ENCODE peak calls at places on chromosome 2, in nine cellular contexts. E, Z, L, W, O, C, Q, J and N are unnamed samples. For H3K4me1, the result is how much of the 10 kb centered on the place peaks cover.

GRCh38 chr2:58553937-58554336 is 312.8 kb upstream of the FANCL start:
- DNase-seq in E (no peak), Z (peak), L (no peak), W (no peak), O (no peak), C (no peak), Q (no peak), J (peak), N (no peak)

GRCh38 chr2:36456227-36456788 is 100.7 kb downstream of the CRIM1 start:
- DNase-seq in E (no peak), Z (no peak), L (peak), W (peak), O (peak), C (peak), Q (peak), J (peak), N (peak)

GRCh38 chr2:86383844-86384243 is 46.4 kb upstream of the REEP1 start:
- DNase-seq in E (no peak), Z (no peak), L (no peak), W (no peak), O (no peak), C (no peak), Q (no peak), J (peak), N (no peak)

GRCh38 chr2:193584001-193584400 is 1389.3 kb upstream of the TMEFF2 start:
- DNase-seq in E (no peak), Z (peak), L (no peak), W (no peak), O (no peak), C (no peak), Q (no peak), J (no peak), N (no peak)

GRCh38 chr2:175309799-175310198 is 128.3 kb upstream of the ATP5MC3 start:
- DNase-seq in E (no peak), Z (peak), L (no peak), W (no peak), O (no peak), C (no peak), Q (no peak), J (peak), N (no peak)

GRCh38 chr2:12717988-12718661 is 1.4 kb downstream of the TRIB2 start:
- DNase-seq in E (no peak), Z (peak), L (no peak), W (no peak), O (no peak), C (peak), Q (peak), J (peak), N (peak)

GRCh38 chr2:105361132-105361889 is 24.0 kb downstream of the C2orf49 start:
- DNase-seq in E (no peak), Z (no peak), L (no peak), W (no peak), O (no peak), C (no peak), Q (no peak), J (no peak), N (no peak)

GRCh38 chr2:217393585-217394032 is 533.7 kb upstream of the TNP1 start:
- DNase-seq in E (peak), Z (no peak), L (no peak), W (peak), O (peak), C (peak), Q (peak), J (peak), N (peak)

GRCh38 chr2:105712981-105713596 is 31.6 kb upstream of the NCK2 start:
- DNase-seq in E (no peak), Z (no peak), L (no peak), W (no peak), O (no peak), C (no peak), Q (no peak), J (peak), N (no peak)

GRCh38 chr2:177234267-177234666 is 21.7 kb downstream of the HNRNPA3 start:
- DNase-seq in E (no peak), Z (no peak), L (no peak), W (no peak), O (no peak), C (no peak), Q (no peak), J (no peak), N (no peak)

GRCh38 chr2:41781082-41781481 is 266.7 kb upstream of the PKDCC start:
- DNase-seq in E (no peak), Z (no peak), L (no peak), W (no peak), O (no peak), C (no peak), Q (no peak), J (no peak), N (peak)

GRCh38 chr2:206028101-206028500 is 57.9 kb downstream of the INO80D start:
- DNase-seq in E (no peak), Z (no peak), L (no peak), W (no peak), O (no peak), C (no peak), Q (no peak), J (no peak), N (no peak)

GRCh38 chr2:109467701-109468100 is 146.1 kb downstream of the SEPTIN10 start:
- DNase-seq in E (no peak), Z (no peak), L (peak), W (no peak), O (no peak), C (no peak), Q (no peak), J (no peak), N (peak)

DNA sequence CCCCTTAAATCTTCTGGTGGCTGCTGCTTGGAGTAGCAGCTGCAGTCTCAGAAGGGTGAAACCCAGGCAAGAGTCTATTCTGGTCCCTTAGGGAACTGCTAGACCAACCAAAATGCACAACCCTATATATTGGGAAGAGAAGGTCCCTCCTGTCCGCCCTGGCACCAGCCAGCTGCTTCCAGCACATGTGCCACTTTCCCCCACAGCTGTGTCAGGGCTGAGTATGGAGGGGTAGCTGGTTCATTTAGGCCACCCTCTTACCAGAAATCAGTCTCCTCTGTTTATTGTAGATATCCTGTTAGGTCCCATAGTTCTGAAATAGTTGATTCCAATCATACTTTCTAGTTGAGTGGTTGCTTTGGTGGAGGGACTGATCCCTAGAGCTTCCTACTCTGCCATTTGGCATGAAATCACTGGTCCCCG is 68.9 kb downstream of the BIRC6 start:
- DNase-seq in E (no peak), Z (peak), L (no peak), W (no peak), O (no peak), C (no peak), Q (no peak), J (peak), N (no peak)
- H3K4me1 ChIP-seq in E (under half), Z (under half), L (under half), W (under half), O (under half), C (under half), Q (under half), J (under half), N (under half)

GRCh38 chr2:133641942-133642341 is 73.7 kb upstream of the NCKAP5 start:
- DNase-seq in E (no peak), Z (no peak), L (no peak), W (no peak), O (no peak), C (no peak), Q (no peak), J (no peak), N (no peak)

GRCh38 chr2:133643822-133644221 is 75.6 kb upstream of the NCKAP5 start:
- DNase-seq in E (no peak), Z (no peak), L (no peak), W (no peak), O (no peak), C (no peak), Q (no peak), J (no peak), N (no peak)

GRCh38 chr2:133642831-133643230 is 74.6 kb upstream of the NCKAP5 start:
- DNase-seq in E (no peak), Z (no peak), L (no peak), W (no peak), O (no peak), C (no peak), Q (no peak), J (peak), N (no peak)

GRCh38 chr2:133640103-133640502 is 71.8 kb upstream of the NCKAP5 start:
- DNase-seq in E (no peak), Z (no peak), L (no peak), W (no peak), O (no peak), C (no peak), Q (no peak), J (no peak), N (no peak)

GRCh38 chr2:133641497-133641896 is 73.2 kb upstream of the NCKAP5 start:
- DNase-seq in E (peak), Z (peak), L (no peak), W (no peak), O (no peak), C (peak), Q (peak), J (peak), N (peak)
- H3K27ac ChIP-seq in E (peak), Z (no peak), L (no peak), W (no peak), O (no peak), C (no peak), Q (no peak), J (no peak), N (no peak)

DNA sequence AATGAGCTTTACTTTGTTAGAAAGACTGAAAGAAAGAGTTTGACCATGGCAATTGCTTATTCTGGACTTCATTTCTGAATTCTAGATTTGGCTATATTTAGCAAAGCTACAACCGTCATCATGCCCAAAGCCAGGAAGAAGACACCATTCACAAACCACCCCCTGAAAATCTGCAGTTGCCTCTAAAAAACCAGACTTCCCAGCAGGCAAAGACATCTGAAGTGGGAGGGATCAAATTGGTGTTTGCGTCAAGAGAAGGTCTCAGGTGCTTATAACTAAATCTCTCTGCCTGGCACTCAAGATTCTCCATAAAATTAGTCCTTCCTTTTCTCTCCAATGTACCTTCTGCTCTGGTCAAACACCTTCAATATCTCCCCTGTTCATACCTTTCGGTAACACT is 5.6 kb downstream of the AAK1 start:
- DNase-seq in E (no peak), Z (no peak), L (no peak), W (no peak), O (no peak), C (no peak), Q (no peak), J (no peak), N (no peak)
- H3K4me1 ChIP-seq in E (under half), Z (under half), L (half or more), W (under half), O (under half), C (under half), Q (under half), J (under half), N (under half)

GRCh38 chr2:240687045-240687740 is 4.5 kb upstream of the AQP12A start:
- DNase-seq in E (no peak), Z (no peak), L (no peak), W (peak), O (no peak), C (no peak), Q (no peak), J (no peak), N (no peak)
- H3K27ac ChIP-seq in E (no peak), Z (no peak), L (no peak), W (peak), O (no peak), C (no peak), Q (no peak), J (no peak), N (no peak)